ENCODE peak calls at places on chromosomes 13 and 19, in seven cellular contexts. One of them, this sample, is unnamed.

GRCh38 chr13:84651288-84651687 is 769.0 kb upstream of the SLITRK1 start:
- DNase-seq in SK-N-SH: no peak
- DNase-seq in adrenal gland: no peak
- DNase-seq in mammary epithelial cell: peak; percentile 81
- DNase-seq in neural progenitor cell: no peak
- DNase-seq in tibial artery: no peak
- DNase-seq in ovary: no peak
- DNase-seq in this sample: no peak

GRCh38 chr19:2273356-2274184 is 8.4 kb downstream of the PEAK3 start:
- DNase-seq in adrenal gland: peak; percentile 80
- DNase-seq in tibial artery: peak; percentile 81
- DNase-seq in mammary epithelial cell: peak; percentile 56
- DNase-seq in neural progenitor cell: peak; percentile 95
- DNase-seq in SK-N-SH: peak; percentile 95
- DNase-seq in ovary: peak; percentile 84
- DNase-seq in this sample: peak; percentile 68

GRCh38 chr19:31054430-31054829 is 294.8 kb downstream of the TSHZ3 start:
- DNase-seq in mammary epithelial cell: peak; percentile 43
- DNase-seq in neural progenitor cell: peak; percentile 82
- DNase-seq in ovary: no peak
- DNase-seq in tibial artery: no peak
- DNase-seq in adrenal gland: peak; percentile 29
- DNase-seq in SK-N-SH: peak; percentile 44
- DNase-seq in this sample: no peak

GRCh38 chr19:27974082-27974513 is 1238.9 kb downstream of the UQCRFS1 start:
- DNase-seq in SK-N-SH: peak; percentile 8
- DNase-seq in mammary epithelial cell: no peak
- DNase-seq in neural progenitor cell: peak; percentile 70
- DNase-seq in adrenal gland: peak; percentile 53
- DNase-seq in ovary: peak; percentile 16
- DNase-seq in tibial artery: no peak
- DNase-seq in this sample: no peak

GRCh38 chr13:101098873-101099272 is 317.4 kb downstream of the NALCN start:
- DNase-seq in tibial artery: no peak
- DNase-seq in neural progenitor cell: no peak
- DNase-seq in SK-N-SH: no peak
- DNase-seq in ovary: no peak
- DNase-seq in mammary epithelial cell: no peak
- DNase-seq in adrenal gland: no peak
- DNase-seq in this sample: no peak

GRCh38 chr13:37602743-37603381 is 4.3 kb upstream of the POSTN start:
- DNase-seq in tibial artery: no peak
- DNase-seq in SK-N-SH: peak; percentile 3
- DNase-seq in mammary epithelial cell: no peak
- DNase-seq in ovary: no peak
- DNase-seq in neural progenitor cell: no peak
- DNase-seq in adrenal gland: no peak
- DNase-seq in this sample: no peak

GRCh38 chr19:6828698-6829633 is 56.5 kb downstream of the VAV1 start:
- DNase-seq in neural progenitor cell: no peak
- DNase-seq in mammary epithelial cell: no peak
- DNase-seq in adrenal gland: no peak
- DNase-seq in SK-N-SH: no peak
- DNase-seq in ovary: no peak
- DNase-seq in tibial artery: peak; percentile 29
- DNase-seq in this sample: peak; percentile 38

GRCh38 chr13:30421093-30422055 is 919 bp upstream of the UBE2L5 start:
- DNase-seq in mammary epithelial cell: peak; percentile 85
- DNase-seq in SK-N-SH: peak; percentile 77
- DNase-seq in ovary: peak; percentile 87
- DNase-seq in tibial artery: peak; percentile 97
- DNase-seq in neural progenitor cell: peak; percentile 90
- DNase-seq in adrenal gland: peak; percentile 82
- DNase-seq in this sample: no peak

GRCh38 chr19:50663280-50663790 is 14.1 kb downstream of the C19orf81 start:
- DNase-seq in ovary: no peak
- DNase-seq in tibial artery: no peak
- DNase-seq in neural progenitor cell: no peak
- DNase-seq in SK-N-SH: peak; percentile 64
- DNase-seq in adrenal gland: no peak
- DNase-seq in mammary epithelial cell: no peak
- DNase-seq in this sample: no peak

GRCh38 chr19:6413291-6413690 is 11.3 kb downstream of the KHSRP start:
- DNase-seq in ovary: no peak
- DNase-seq in mammary epithelial cell: no peak
- DNase-seq in tibial artery: no peak
- DNase-seq in neural progenitor cell: no peak
- DNase-seq in adrenal gland: no peak
- DNase-seq in SK-N-SH: peak; percentile 26
- DNase-seq in this sample: no peak

GRCh38 chr19:14002571-14003278 is 3.4 kb downstream of the RFX1 start:
- DNase-seq in neural progenitor cell: no peak
- DNase-seq in mammary epithelial cell: no peak
- DNase-seq in tibial artery: no peak
- DNase-seq in ovary: no peak
- DNase-seq in SK-N-SH: no peak
- DNase-seq in adrenal gland: no peak
- DNase-seq in this sample: no peak

GRCh38 chr19:811511-812048 is 10.2 kb downstream of the PLPPR3 start:
- DNase-seq in adrenal gland: no peak
- DNase-seq in SK-N-SH: no peak
- DNase-seq in mammary epithelial cell: no peak
- DNase-seq in ovary: no peak
- DNase-seq in neural progenitor cell: no peak
- DNase-seq in tibial artery: no peak
- DNase-seq in this sample: no peak

GRCh38 chr13:75454497-75454896 is 27.5 kb downstream of the TBC1D4 start:
- DNase-seq in adrenal gland: no peak
- DNase-seq in ovary: no peak
- DNase-seq in neural progenitor cell: no peak
- DNase-seq in mammary epithelial cell: peak; percentile 76
- DNase-seq in tibial artery: no peak
- DNase-seq in SK-N-SH: no peak
- DNase-seq in this sample: no peak

GRCh38 chr13:22897571-22898314 is 283.0 kb upstream of the SGCG start:
- DNase-seq in SK-N-SH: no peak
- DNase-seq in neural progenitor cell: no peak
- DNase-seq in mammary epithelial cell: no peak
- DNase-seq in adrenal gland: no peak
- DNase-seq in ovary: no peak
- DNase-seq in tibial artery: no peak
- DNase-seq in this sample: no peak

GRCh38 chr13:52454459-52454824 is 836 bp upstream of the CKAP2 start:
- DNase-seq in SK-N-SH: peak; percentile 34
- DNase-seq in tibial artery: no peak
- DNase-seq in mammary epithelial cell: peak; percentile 90
- DNase-seq in ovary: no peak
- DNase-seq in adrenal gland: no peak
- DNase-seq in neural progenitor cell: peak; percentile 32
- DNase-seq in this sample: peak; percentile 78

GRCh38 chr13:39107484-39108040 is 69.3 kb downstream of the NHLRC3 start:
- DNase-seq in neural progenitor cell: no peak
- DNase-seq in tibial artery: no peak
- DNase-seq in SK-N-SH: no peak
- DNase-seq in ovary: no peak
- DNase-seq in mammary epithelial cell: no peak
- DNase-seq in adrenal gland: no peak
- DNase-seq in this sample: no peak

GRCh38 chr13:30466358-30466714 is 600 bp upstream of the HMGB1 start:
- DNase-seq in ovary: no peak
- DNase-seq in adrenal gland: no peak
- DNase-seq in tibial artery: no peak
- DNase-seq in mammary epithelial cell: no peak
- DNase-seq in SK-N-SH: no peak
- DNase-seq in neural progenitor cell: peak; percentile 55
- DNase-seq in this sample: no peak

GRCh38 chr19:54439174-54439851 is 9.7 kb upstream of the LENG8 start:
- DNase-seq in mammary epithelial cell: peak; percentile 46
- DNase-seq in SK-N-SH: peak; percentile 63
- DNase-seq in neural progenitor cell: peak; percentile 81
- DNase-seq in ovary: no peak
- DNase-seq in adrenal gland: peak; percentile 70
- DNase-seq in tibial artery: no peak
- DNase-seq in this sample: no peak

GRCh38 chr13:108575430-108575829 is 54.0 kb upstream of the MYO16 start:
- DNase-seq in adrenal gland: no peak
- DNase-seq in tibial artery: no peak
- DNase-seq in SK-N-SH: no peak
- DNase-seq in neural progenitor cell: no peak
- DNase-seq in mammary epithelial cell: no peak
- DNase-seq in ovary: no peak
- DNase-seq in this sample: no peak

GRCh38 chr13:53694814-53695533 is 666.4 kb downstream of the OLFM4 start:
- DNase-seq in adrenal gland: no peak
- DNase-seq in ovary: no peak
- DNase-seq in mammary epithelial cell: no peak
- DNase-seq in neural progenitor cell: peak; percentile 28
- DNase-seq in SK-N-SH: no peak
- DNase-seq in tibial artery: no peak
- DNase-seq in this sample: no peak
- TF ChIP-seq CTCF in adrenal gland: no peak
- TF ChIP-seq CTCF in ovary: no peak
- TF ChIP-seq CTCF in mammary epithelial cell: no peak
- TF ChIP-seq CTCF in neural progenitor cell: peak; percentile 20
- TF ChIP-seq CTCF in SK-N-SH: no peak
- TF ChIP-seq CTCF in tibial artery: no peak
- TF ChIP-seq CTCF in this sample: no peak

DNA sequence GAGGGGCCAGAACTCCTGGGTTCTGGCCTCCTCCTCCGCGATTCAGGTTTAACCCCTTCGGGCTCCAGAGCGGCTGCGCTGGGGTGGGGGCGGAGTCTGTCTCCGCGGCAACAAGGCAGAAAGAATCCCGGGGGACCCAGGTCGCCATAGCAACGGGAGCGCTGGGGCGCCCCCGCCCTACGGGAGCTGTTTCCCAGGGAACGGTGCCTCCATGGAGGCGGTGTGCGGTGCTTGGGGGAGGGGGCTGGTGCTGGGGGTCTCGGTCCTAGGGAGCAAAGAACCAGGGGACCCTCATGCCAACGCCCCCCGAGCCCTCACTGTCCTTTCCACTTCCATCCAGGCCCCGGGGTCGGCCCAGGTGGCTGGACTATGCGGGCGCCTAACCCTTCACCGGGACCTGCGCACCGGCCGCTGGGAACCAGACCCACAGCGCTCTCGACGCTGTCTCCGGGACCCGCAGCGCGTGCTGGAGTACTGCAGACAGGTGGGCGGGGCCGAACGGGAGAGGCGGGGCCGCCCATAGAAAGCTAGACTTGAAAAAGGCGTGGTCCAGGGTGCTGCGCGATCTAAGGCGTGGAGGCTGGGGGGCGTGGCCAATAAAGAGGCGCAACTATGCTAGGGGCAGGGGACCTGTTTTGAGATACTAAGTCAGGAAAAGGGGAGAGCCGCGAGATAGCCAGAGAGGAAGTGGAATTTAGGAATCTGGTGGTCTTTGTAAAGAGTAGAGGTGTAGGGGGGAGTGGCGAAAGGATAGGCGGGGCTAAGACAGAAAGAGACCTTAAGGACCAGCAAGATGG is 1.2 kb downstream of the APLP1 start:
- DNase-seq in mammary epithelial cell: peak; percentile 60
- DNase-seq in adrenal gland: peak; percentile 65
- DNase-seq in SK-N-SH: peak; percentile 89
- DNase-seq in neural progenitor cell: peak; percentile 99
- DNase-seq in tibial artery: no peak
- DNase-seq in ovary: peak; percentile 57
- DNase-seq in this sample: peak; percentile 63
- H3K4me3 ChIP-seq in mammary epithelial cell: peak overlapping the region; percentile 13
- H3K4me3 ChIP-seq in adrenal gland: no peak overlapping the region
- H3K4me3 ChIP-seq in SK-N-SH: peak overlapping the region; percentile 52
- H3K4me3 ChIP-seq in neural progenitor cell: peak overlapping the region; percentile 74
- H3K4me3 ChIP-seq in tibial artery: peak overlapping the region; percentile 66
- H3K4me3 ChIP-seq in ovary: no peak overlapping the region
- H3K4me3 ChIP-seq in this sample: peak overlapping the region; percentile 8

DNA sequence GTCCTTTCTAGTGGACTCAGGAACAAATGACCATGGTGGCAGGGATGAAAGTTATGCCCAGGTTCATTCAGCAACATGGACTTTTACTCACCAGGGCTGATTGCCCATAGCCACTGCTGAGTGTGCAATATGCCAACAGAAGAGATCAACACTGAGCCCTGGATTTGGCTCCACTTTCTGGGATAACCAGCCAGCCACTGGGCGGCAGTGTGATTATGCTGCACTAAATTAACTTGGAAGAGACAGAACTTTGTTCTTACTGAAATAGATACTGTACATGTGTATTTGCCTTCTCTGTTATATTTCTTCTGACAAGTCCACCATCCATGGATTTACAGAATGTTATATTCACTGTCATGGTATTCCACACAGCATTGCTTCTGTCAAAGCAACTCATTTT is 257.4 kb downstream of the TDRD3 start:
- DNase-seq in mammary epithelial cell: no peak
- DNase-seq in neural progenitor cell: peak; percentile 51
- DNase-seq in SK-N-SH: no peak
- DNase-seq in tibial artery: no peak
- DNase-seq in adrenal gland: peak; percentile 28
- DNase-seq in ovary: no peak
- DNase-seq in this sample: no peak
- TF ChIP-seq CTCF in mammary epithelial cell: peak; percentile 78
- TF ChIP-seq CTCF in neural progenitor cell: peak; percentile 66
- TF ChIP-seq CTCF in SK-N-SH: peak; percentile 34
- TF ChIP-seq CTCF in tibial artery: peak; percentile 32
- TF ChIP-seq CTCF in adrenal gland: peak; percentile 22
- TF ChIP-seq CTCF in ovary: no peak
- TF ChIP-seq CTCF in this sample: peak; percentile 21

GRCh38 chr19:17687141-17687856 is 855 bp downstream of the UNC13A start:
- DNase-seq in tibial artery: no peak
- DNase-seq in SK-N-SH: peak; percentile 72
- DNase-seq in mammary epithelial cell: no peak
- DNase-seq in neural progenitor cell: peak; percentile 37
- DNase-seq in adrenal gland: no peak
- DNase-seq in ovary: no peak
- DNase-seq in this sample: no peak

GRCh38 chr19:17687857-17688784 is at the start of gene UNC13A:
- DNase-seq in SK-N-SH: peak; percentile 96
- DNase-seq in mammary epithelial cell: peak; percentile 39
- DNase-seq in neural progenitor cell: peak; percentile 92
- DNase-seq in tibial artery: no peak
- DNase-seq in adrenal gland: peak; percentile 61
- DNase-seq in ovary: peak; percentile 74
- DNase-seq in this sample: no peak

GRCh38 chr19:17685451-17686026 is 2.6 kb downstream of the UNC13A start:
- DNase-seq in ovary: no peak
- DNase-seq in adrenal gland: no peak
- DNase-seq in SK-N-SH: no peak
- DNase-seq in tibial artery: no peak
- DNase-seq in mammary epithelial cell: no peak
- DNase-seq in neural progenitor cell: no peak
- DNase-seq in this sample: no peak

GRCh38 chr19:17686027-17686511 is 2.1 kb downstream of the UNC13A start:
- DNase-seq in neural progenitor cell: peak; percentile 39
- DNase-seq in ovary: no peak
- DNase-seq in adrenal gland: no peak
- DNase-seq in mammary epithelial cell: no peak
- DNase-seq in tibial artery: no peak
- DNase-seq in SK-N-SH: peak; percentile 61
- DNase-seq in this sample: no peak

DNA sequence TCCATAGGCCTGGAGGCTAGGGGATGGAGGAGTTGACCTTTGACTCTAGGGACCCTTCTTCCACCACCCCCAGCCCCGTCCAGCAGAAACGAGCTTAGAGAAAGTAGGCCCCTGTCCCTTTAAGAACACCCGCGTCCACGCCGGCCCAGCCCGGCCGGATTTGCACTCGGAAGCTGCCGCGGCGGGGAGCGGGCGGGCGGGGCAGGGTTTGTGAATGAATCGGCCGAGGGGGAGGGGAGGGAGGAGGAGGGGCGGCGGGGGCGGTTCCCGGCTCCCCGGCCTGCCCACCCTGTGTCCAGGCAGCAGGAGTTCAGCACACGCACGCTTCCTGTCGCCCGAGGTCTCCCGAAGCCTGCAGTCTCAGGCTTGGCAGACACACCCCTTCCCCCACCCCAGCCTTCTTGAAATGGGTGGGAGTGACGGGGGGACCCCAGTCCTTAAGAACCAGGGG is 1.5 kb downstream of the UNC13A start:
- DNase-seq in ovary: no peak
- DNase-seq in neural progenitor cell: peak; percentile 66
- DNase-seq in mammary epithelial cell: no peak
- DNase-seq in tibial artery: no peak
- DNase-seq in SK-N-SH: peak; percentile 94
- DNase-seq in adrenal gland: peak; percentile 35
- DNase-seq in this sample: no peak
- H3K4me3 ChIP-seq in ovary: no peak overlapping the region
- H3K4me3 ChIP-seq in neural progenitor cell: peak overlapping the region; percentile 48
- H3K4me3 ChIP-seq in mammary epithelial cell: no peak overlapping the region
- H3K4me3 ChIP-seq in tibial artery: peak overlapping the region; percentile 11
- H3K4me3 ChIP-seq in SK-N-SH: peak overlapping the region; percentile 49
- H3K4me3 ChIP-seq in adrenal gland: no peak overlapping the region
- H3K4me3 ChIP-seq in this sample: no peak overlapping the region